ENCODE peak calls at places on chromosomes 11 and 22, in nine cellular contexts. S, Y, H, I, C, U, D, G and Z are unnamed samples.

GRCh38 chr11:76839326-76839725 is 21.4 kb upstream of the ACER3 start:
- DNase-seq in G (no peak), H (no peak), S (no peak), C (no peak), U (no peak), D (no peak), Y (no peak), I (no peak), Z (no peak)

GRCh38 chr22:28750471-28750881 is 8.6 kb downstream of the HSCB start:
- DNase-seq in Y (peak; percentile 93), U (no peak), S (no peak), D (no peak), C (no peak), G (no peak), I (no peak), H (no peak), Z (no peak)

GRCh38 chr11:1262172-1263006 is 39.5 kb downstream of the MUC5B start:
- DNase-seq in U (peak; percentile 87), D (peak; percentile 90), I (peak; percentile 97), S (peak; percentile 88), G (peak; percentile 94), H (peak; percentile 89), C (peak; percentile 92), Y (peak; percentile 89), Z (peak; percentile 91)

GRCh38 chr22:17890245-17890671 is 116.0 kb upstream of the BID start:
- DNase-seq in D (no peak), C (no peak), G (no peak), S (no peak), Y (peak; percentile 53), I (peak; percentile 56), U (no peak), H (no peak), Z (peak; percentile 89)

GRCh38 chr22:40324468-40325305 is 21.6 kb upstream of the ADSL start:
- DNase-seq in C (no peak), H (no peak), D (no peak), G (no peak), Y (no peak), U (peak; percentile 68), I (no peak), S (no peak), Z (no peak)

GRCh38 chr11:94504689-94505293 is 7.5 kb upstream of the C11orf97 start:
- DNase-seq in H (peak; percentile 58), I (no peak), S (peak; percentile 26), D (no peak), Y (peak; percentile 68), G (no peak), U (no peak), C (no peak), Z (no peak)

GRCh38 chr11:120272303-120272702 is 32.4 kb downstream of the POU2F3 start:
- DNase-seq in S (no peak), U (no peak), C (no peak), H (no peak), Y (peak; percentile 69), G (no peak), I (no peak), D (no peak), Z (no peak)

GRCh38 chr11:44257338-44258189 is 52.4 kb downstream of the ALX4 start:
- DNase-seq in Y (no peak), D (no peak), U (no peak), H (no peak), G (no peak), C (peak; percentile 32), I (no peak), S (no peak), Z (no peak)

GRCh38 chr11:107857550-107858216 is 904 bp downstream of the SLC35F2 start:
- DNase-seq in I (no peak), H (no peak), Y (peak; percentile 41), U (no peak), S (no peak), G (no peak), C (no peak), D (no peak), Z (no peak)

GRCh38 chr11:71062199-71062598 is 190.2 kb downstream of the SHANK2 start:
- DNase-seq in G (no peak), S (no peak), Y (no peak), I (no peak), U (no peak), D (no peak), H (no peak), C (no peak), Z (no peak)

GRCh38 chr22:19498154-19498865 is 18.6 kb downstream of the CDC45 start:
- DNase-seq in S (no peak), I (no peak), C (no peak), Y (no peak), D (no peak), G (no peak), U (no peak), H (no peak), Z (no peak)

DNA sequence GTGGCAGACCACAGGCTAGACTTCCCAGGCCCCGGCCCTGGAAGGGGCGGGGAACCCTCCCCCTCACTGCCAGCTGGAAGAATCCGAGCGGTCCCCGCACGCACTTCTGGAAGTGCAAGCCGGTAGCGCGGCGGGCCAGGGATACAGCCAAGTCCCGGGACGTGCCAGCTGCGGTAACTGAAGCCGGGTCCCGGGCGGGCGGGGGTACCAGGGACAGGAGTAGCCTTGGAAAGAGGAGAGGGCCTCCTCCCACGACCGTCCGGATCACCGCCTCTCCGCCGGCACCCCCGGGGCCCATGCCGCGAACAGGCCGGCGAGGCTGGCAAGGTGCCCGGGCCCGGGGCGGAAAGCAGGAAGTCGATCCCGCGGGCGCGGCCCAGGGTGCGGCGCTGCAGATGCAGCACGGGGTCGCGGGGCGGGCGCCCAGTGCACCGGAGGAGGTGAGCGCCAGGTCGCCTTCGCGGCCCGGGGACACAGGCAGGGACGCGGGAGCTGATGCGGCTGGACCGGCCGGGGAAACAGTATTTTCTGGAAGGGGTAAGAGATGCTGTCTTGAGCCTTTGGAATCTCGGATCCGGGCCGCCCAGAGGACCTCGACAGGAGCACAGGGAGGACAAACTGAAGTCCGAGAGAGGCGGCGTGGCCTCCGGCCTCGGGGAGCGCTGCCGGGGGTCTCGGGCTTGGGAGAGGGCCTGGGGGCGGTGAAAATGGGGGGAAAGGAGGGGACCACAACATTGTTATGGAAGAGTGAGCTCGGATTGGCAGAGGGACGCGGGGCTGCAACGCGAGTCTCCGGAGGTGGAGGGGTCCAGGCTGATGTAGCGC is 756 bp upstream of the SLC35C1 start:
- DNase-seq in U (peak; percentile 79), I (peak; percentile 79), C (peak; percentile 93), D (peak; percentile 69), S (peak; percentile 62), G (peak; percentile 90), H (peak; percentile 51), Y (peak; percentile 33), Z (peak; percentile 73)
- TF ChIP-seq POLR2A in U (peak; percentile 85), I (no peak), C (peak; percentile 27), D (no peak), S (no peak), G (peak; percentile 27), H (no peak), Y (no peak), Z (no peak)

DNA sequence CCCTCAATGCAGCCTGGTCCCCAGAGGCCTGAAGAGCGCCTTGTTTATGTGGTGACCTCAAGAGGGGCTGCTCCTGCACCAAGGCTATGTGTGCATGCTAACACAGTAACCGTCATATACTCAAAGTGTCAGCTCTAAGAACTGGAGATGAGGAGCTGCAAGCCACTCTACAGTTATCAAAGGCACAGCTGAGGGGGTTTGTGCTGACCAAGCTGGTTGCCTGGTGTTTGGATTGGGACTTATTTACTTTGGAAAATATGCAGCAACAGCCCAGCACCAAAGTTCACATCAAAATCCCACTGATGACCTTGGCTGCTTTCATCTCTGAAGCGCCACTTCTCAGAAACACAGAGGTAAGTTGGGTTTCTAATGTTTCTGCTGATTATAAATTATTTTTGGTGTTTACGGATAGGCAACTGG is at the start of gene SERPIND1:
- DNase-seq in C (no peak), D (no peak), I (no peak), S (no peak), Y (no peak), U (no peak), H (no peak), G (peak; percentile 29), Z (no peak)
- TF ChIP-seq POLR2A in C (no peak), D (no peak), I (no peak), S (no peak), Y (no peak), U (no peak), H (no peak), G (no peak), Z (no peak)

GRCh38 chr11:46273511-46274205 is 3.8 kb upstream of the CREB3L1 start:
- DNase-seq in U (no peak), G (peak; percentile 83), D (no peak), H (no peak), S (no peak), I (no peak), C (no peak), Y (no peak), Z (no peak)

GRCh38 chr11:46271407-46271806 is 6.1 kb upstream of the CREB3L1 start:
- DNase-seq in H (no peak), Y (no peak), C (no peak), G (no peak), I (no peak), U (no peak), D (no peak), S (no peak), Z (no peak)

GRCh38 chr11:46270707-46271106 is 6.8 kb upstream of the CREB3L1 start:
- DNase-seq in C (no peak), G (no peak), D (no peak), I (no peak), Y (no peak), H (no peak), U (no peak), S (no peak), Z (no peak)

GRCh38 chr11:46272816-46273427 is 4.5 kb upstream of the CREB3L1 start:
- DNase-seq in U (no peak), D (no peak), I (peak; percentile 74), H (no peak), G (peak; percentile 72), Y (peak; percentile 76), S (peak; percentile 45), C (peak; percentile 74), Z (no peak)

DNA sequence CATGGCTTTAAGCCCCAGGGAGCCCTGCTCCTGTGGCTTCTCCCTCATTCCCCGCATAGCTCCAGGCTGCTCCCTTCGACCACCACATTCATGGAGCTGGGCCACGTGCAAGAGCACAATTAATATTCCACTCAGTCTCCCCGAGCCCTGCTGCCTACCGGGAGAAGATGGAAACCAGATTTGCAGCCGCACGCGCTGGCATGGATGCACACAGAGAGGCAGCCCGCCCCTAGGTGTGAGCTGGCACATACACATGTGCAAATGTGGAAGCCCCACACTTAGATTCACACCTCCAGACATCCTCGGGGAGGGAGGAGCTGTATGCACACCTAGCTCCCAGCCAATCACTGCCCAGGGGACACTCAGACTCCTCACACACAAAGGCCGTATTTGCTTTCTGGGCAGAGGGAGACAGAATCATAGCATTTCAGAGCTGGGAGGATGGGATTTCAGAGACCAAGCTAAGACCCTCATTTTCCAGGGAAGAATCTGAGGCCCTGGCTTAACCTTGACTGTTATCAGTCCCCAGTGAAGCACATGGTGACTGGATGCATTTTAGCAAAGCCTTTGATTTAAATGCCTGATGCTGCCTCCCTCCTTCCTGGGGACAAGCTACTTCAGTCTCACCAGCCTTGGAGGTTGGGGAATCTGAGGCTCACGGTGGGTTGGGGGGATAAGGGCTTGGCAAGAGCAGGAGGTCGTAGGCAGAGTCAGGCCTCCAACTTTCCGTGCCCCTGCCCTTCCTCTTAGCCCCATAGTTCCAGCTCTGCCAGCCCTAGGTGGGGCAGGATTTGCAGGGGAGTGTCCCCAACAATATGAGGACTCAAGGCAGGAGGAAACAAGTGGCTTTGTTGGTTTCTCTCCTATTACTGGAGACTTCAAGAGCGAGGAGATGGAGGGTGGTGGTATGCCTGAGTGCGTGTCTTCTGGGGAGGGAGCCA is 5.3 kb upstream of the CREB3L1 start:
- DNase-seq in H (no peak), U (no peak), I (no peak), D (no peak), C (no peak), Y (no peak), G (no peak), S (no peak), Z (no peak)
- TF ChIP-seq POLR2A in H (no peak), U (no peak), I (no peak), D (no peak), C (no peak), Y (no peak), G (no peak), S (no peak), Z (no peak)

GRCh38 chr11:102317099-102317767 is at the start of gene BIRC3:
- DNase-seq in C (peak; percentile 83), G (peak; percentile 89), I (peak; percentile 85), U (peak; percentile 95), D (peak; percentile 92), H (peak; percentile 69), Y (peak; percentile 98), S (peak; percentile 80), Z (peak; percentile 79)
- TF ChIP-seq POLR2A in C (peak; percentile 29), G (peak; percentile 82), I (peak; percentile 65), U (peak; percentile 88), D (no peak), H (peak; percentile 38), Y (no peak), S (peak; percentile 87), Z (peak; percentile 37)